ENCODE peak calls at places on chromosomes 13 and 19, in five cellular contexts. One of them, this sample, is unnamed.

GRCh38 chr13:51479199-51479523 is 26.3 kb upstream of the INTS6 start:
- DNase-seq in stimulated activated naive CD8-positive, alpha-beta T cell treated with anti-CD3 and anti-CD28 coated beads, Interleukin-15, Interleukin-2, amounts not matched to agents 100 U/mL and 50 U/mL, for 24 hours: no peak
- DNase-seq in NCI-H345: no peak
- DNase-seq in head of caudate nucleus: no peak
- DNase-seq in ovary: no peak
- DNase-seq in this sample: no peak

GRCh38 chr13:36125841-36126240 is 5.3 kb downstream of the DCLK1 start:
- DNase-seq in stimulated activated naive CD8-positive, alpha-beta T cell treated with anti-CD3 and anti-CD28 coated beads, Interleukin-15, Interleukin-2, amounts not matched to agents 100 U/mL and 50 U/mL, for 24 hours: no peak
- DNase-seq in ovary: peak; percentile 27
- DNase-seq in head of caudate nucleus: no peak
- DNase-seq in NCI-H345: no peak
- DNase-seq in this sample: no peak

GRCh38 chr13:108113407-108113806 is 101.9 kb downstream of the LIG4 start:
- DNase-seq in ovary: no peak
- DNase-seq in NCI-H345: no peak
- DNase-seq in stimulated activated naive CD8-positive, alpha-beta T cell treated with anti-CD3 and anti-CD28 coated beads, Interleukin-15, Interleukin-2, amounts not matched to agents 100 U/mL and 50 U/mL, for 24 hours: no peak
- DNase-seq in head of caudate nucleus: no peak
- DNase-seq in this sample: no peak

GRCh38 chr13:113915012-113915763 is 51.3 kb upstream of the GAS6 start:
- DNase-seq in NCI-H345: no peak
- DNase-seq in stimulated activated naive CD8-positive, alpha-beta T cell treated with anti-CD3 and anti-CD28 coated beads, Interleukin-15, Interleukin-2, amounts not matched to agents 100 U/mL and 50 U/mL, for 24 hours: no peak
- DNase-seq in head of caudate nucleus: no peak
- DNase-seq in ovary: peak; percentile 15
- DNase-seq in this sample: no peak

GRCh38 chr13:62113145-62113544 is 697.5 kb upstream of the PCDH20 start:
- DNase-seq in NCI-H345: peak; percentile 21
- DNase-seq in ovary: no peak
- DNase-seq in head of caudate nucleus: no peak
- DNase-seq in stimulated activated naive CD8-positive, alpha-beta T cell treated with anti-CD3 and anti-CD28 coated beads, Interleukin-15, Interleukin-2, amounts not matched to agents 100 U/mL and 50 U/mL, for 24 hours: no peak
- DNase-seq in this sample: no peak

GRCh38 chr13:74413482-74413881 is 279.3 kb upstream of the KLF12 start:
- DNase-seq in head of caudate nucleus: no peak
- DNase-seq in stimulated activated naive CD8-positive, alpha-beta T cell treated with anti-CD3 and anti-CD28 coated beads, Interleukin-15, Interleukin-2, amounts not matched to agents 100 U/mL and 50 U/mL, for 24 hours: no peak
- DNase-seq in NCI-H345: no peak
- DNase-seq in ovary: no peak
- DNase-seq in this sample: no peak

GRCh38 chr13:72963762-72964161 is 95.0 kb upstream of the KLF5 start:
- DNase-seq in ovary: no peak
- DNase-seq in NCI-H345: no peak
- DNase-seq in stimulated activated naive CD8-positive, alpha-beta T cell treated with anti-CD3 and anti-CD28 coated beads, Interleukin-15, Interleukin-2, amounts not matched to agents 100 U/mL and 50 U/mL, for 24 hours: no peak
- DNase-seq in head of caudate nucleus: no peak
- DNase-seq in this sample: no peak

GRCh38 chr19:48844472-48844871 is 8.2 kb upstream of the HSD17B14 start:
- DNase-seq in ovary: no peak
- DNase-seq in head of caudate nucleus: no peak
- DNase-seq in stimulated activated naive CD8-positive, alpha-beta T cell treated with anti-CD3 and anti-CD28 coated beads, Interleukin-15, Interleukin-2, amounts not matched to agents 100 U/mL and 50 U/mL, for 24 hours: no peak
- DNase-seq in NCI-H345: no peak
- DNase-seq in this sample: no peak

GRCh38 chr13:37889811-37890210 is 20.2 kb upstream of the TRPC4 start:
- DNase-seq in ovary: no peak
- DNase-seq in head of caudate nucleus: no peak
- DNase-seq in stimulated activated naive CD8-positive, alpha-beta T cell treated with anti-CD3 and anti-CD28 coated beads, Interleukin-15, Interleukin-2, amounts not matched to agents 100 U/mL and 50 U/mL, for 24 hours: no peak
- DNase-seq in NCI-H345: no peak
- DNase-seq in this sample: no peak

GRCh38 chr19:12555456-12555930 is 4.2 kb upstream of the ZNF564 start:
- DNase-seq in NCI-H345: no peak
- DNase-seq in ovary: no peak
- DNase-seq in head of caudate nucleus: no peak
- DNase-seq in stimulated activated naive CD8-positive, alpha-beta T cell treated with anti-CD3 and anti-CD28 coated beads, Interleukin-15, Interleukin-2, amounts not matched to agents 100 U/mL and 50 U/mL, for 24 hours: no peak
- DNase-seq in this sample: no peak

GRCh38 chr19:40811478-40812341 is 12.7 kb downstream of the EGLN2 start:
- DNase-seq in stimulated activated naive CD8-positive, alpha-beta T cell treated with anti-CD3 and anti-CD28 coated beads, Interleukin-15, Interleukin-2, amounts not matched to agents 100 U/mL and 50 U/mL, for 24 hours: no peak
- DNase-seq in NCI-H345: no peak
- DNase-seq in ovary: peak; percentile 71
- DNase-seq in head of caudate nucleus: peak; percentile 70
- DNase-seq in this sample: no peak

GRCh38 chr19:5635427-5635826 is 12.5 kb downstream of the SAFB start:
- DNase-seq in ovary: no peak
- DNase-seq in stimulated activated naive CD8-positive, alpha-beta T cell treated with anti-CD3 and anti-CD28 coated beads, Interleukin-15, Interleukin-2, amounts not matched to agents 100 U/mL and 50 U/mL, for 24 hours: no peak
- DNase-seq in NCI-H345: no peak
- DNase-seq in head of caudate nucleus: no peak
- DNase-seq in this sample: no peak

GRCh38 chr19:11541238-11541637 is 2.6 kb downstream of the CNN1 start:
- DNase-seq in stimulated activated naive CD8-positive, alpha-beta T cell treated with anti-CD3 and anti-CD28 coated beads, Interleukin-15, Interleukin-2, amounts not matched to agents 100 U/mL and 50 U/mL, for 24 hours: no peak
- DNase-seq in ovary: no peak
- DNase-seq in head of caudate nucleus: no peak
- DNase-seq in NCI-H345: no peak
- DNase-seq in this sample: no peak

GRCh38 chr19:46639356-46640061 is 3.5 kb upstream of the GNG8 start:
- DNase-seq in head of caudate nucleus: no peak
- DNase-seq in NCI-H345: no peak
- DNase-seq in ovary: peak; percentile 87
- DNase-seq in stimulated activated naive CD8-positive, alpha-beta T cell treated with anti-CD3 and anti-CD28 coated beads, Interleukin-15, Interleukin-2, amounts not matched to agents 100 U/mL and 50 U/mL, for 24 hours: no peak
- DNase-seq in this sample: peak; percentile 54

GRCh38 chr13:30618186-30618937 is 642 bp downstream of the USPL1 start:
- DNase-seq in stimulated activated naive CD8-positive, alpha-beta T cell treated with anti-CD3 and anti-CD28 coated beads, Interleukin-15, Interleukin-2, amounts not matched to agents 100 U/mL and 50 U/mL, for 24 hours: peak; percentile 37
- DNase-seq in NCI-H345: peak; percentile 24
- DNase-seq in head of caudate nucleus: no peak
- DNase-seq in ovary: peak; percentile 52
- DNase-seq in this sample: peak; percentile 26

GRCh38 chr13:51970251-51970793 is 40.9 kb downstream of the ATP7B start:
- DNase-seq in ovary: no peak
- DNase-seq in stimulated activated naive CD8-positive, alpha-beta T cell treated with anti-CD3 and anti-CD28 coated beads, Interleukin-15, Interleukin-2, amounts not matched to agents 100 U/mL and 50 U/mL, for 24 hours: no peak
- DNase-seq in head of caudate nucleus: no peak
- DNase-seq in NCI-H345: no peak
- DNase-seq in this sample: no peak

GRCh38 chr13:97976551-97977375 is 23.3 kb downstream of the IPO5 start:
- DNase-seq in head of caudate nucleus: no peak
- DNase-seq in stimulated activated naive CD8-positive, alpha-beta T cell treated with anti-CD3 and anti-CD28 coated beads, Interleukin-15, Interleukin-2, amounts not matched to agents 100 U/mL and 50 U/mL, for 24 hours: no peak
- DNase-seq in NCI-H345: peak; percentile 43
- DNase-seq in ovary: no peak
- DNase-seq in this sample: no peak

GRCh38 chr19:33268162-33268991 is 34.0 kb downstream of the CEBPA start:
- DNase-seq in stimulated activated naive CD8-positive, alpha-beta T cell treated with anti-CD3 and anti-CD28 coated beads, Interleukin-15, Interleukin-2, amounts not matched to agents 100 U/mL and 50 U/mL, for 24 hours: no peak
- DNase-seq in ovary: no peak
- DNase-seq in head of caudate nucleus: no peak
- DNase-seq in NCI-H345: no peak
- DNase-seq in this sample: peak; percentile 19

GRCh38 chr13:75643693-75644092 is 7.6 kb downstream of the LMO7 start:
- DNase-seq in stimulated activated naive CD8-positive, alpha-beta T cell treated with anti-CD3 and anti-CD28 coated beads, Interleukin-15, Interleukin-2, amounts not matched to agents 100 U/mL and 50 U/mL, for 24 hours: no peak
- DNase-seq in ovary: no peak
- DNase-seq in NCI-H345: no peak
- DNase-seq in head of caudate nucleus: no peak
- DNase-seq in this sample: no peak

GRCh38 chr13:113927661-113928581 is 46.0 kb downstream of the C13orf46 start:
- DNase-seq in NCI-H345: no peak
- DNase-seq in ovary: peak; percentile 65
- DNase-seq in stimulated activated naive CD8-positive, alpha-beta T cell treated with anti-CD3 and anti-CD28 coated beads, Interleukin-15, Interleukin-2, amounts not matched to agents 100 U/mL and 50 U/mL, for 24 hours: no peak
- DNase-seq in head of caudate nucleus: no peak
- DNase-seq in this sample: no peak

GRCh38 chr13:43023244-43023931 is at the start of gene DNAJC15:
- DNase-seq in NCI-H345: peak; percentile 36
- DNase-seq in stimulated activated naive CD8-positive, alpha-beta T cell treated with anti-CD3 and anti-CD28 coated beads, Interleukin-15, Interleukin-2, amounts not matched to agents 100 U/mL and 50 U/mL, for 24 hours: peak; percentile 57
- DNase-seq in ovary: peak; percentile 69
- DNase-seq in head of caudate nucleus: peak; percentile 74
- DNase-seq in this sample: peak; percentile 91

GRCh38 chr19:56314018-56314583 is 538 bp downstream of the ZSCAN5A start:
- DNase-seq in stimulated activated naive CD8-positive, alpha-beta T cell treated with anti-CD3 and anti-CD28 coated beads, Interleukin-15, Interleukin-2, amounts not matched to agents 100 U/mL and 50 U/mL, for 24 hours: no peak
- DNase-seq in head of caudate nucleus: no peak
- DNase-seq in NCI-H345: peak; percentile 28
- DNase-seq in ovary: no peak
- DNase-seq in this sample: no peak

GRCh38 chr19:6639439-6639838 is 30.5 kb downstream of the TNFSF14 start:
- DNase-seq in NCI-H345: no peak
- DNase-seq in head of caudate nucleus: no peak
- DNase-seq in stimulated activated naive CD8-positive, alpha-beta T cell treated with anti-CD3 and anti-CD28 coated beads, Interleukin-15, Interleukin-2, amounts not matched to agents 100 U/mL and 50 U/mL, for 24 hours: no peak
- DNase-seq in ovary: no peak
- DNase-seq in this sample: no peak

GRCh38 chr19:38869836-38870607 is 8.1 kb downstream of the RINL start:
- DNase-seq in ovary: peak; percentile 85
- DNase-seq in NCI-H345: peak; percentile 69
- DNase-seq in head of caudate nucleus: peak; percentile 77
- DNase-seq in stimulated activated naive CD8-positive, alpha-beta T cell treated with anti-CD3 and anti-CD28 coated beads, Interleukin-15, Interleukin-2, amounts not matched to agents 100 U/mL and 50 U/mL, for 24 hours: peak; percentile 96
- DNase-seq in this sample: peak; percentile 91

GRCh38 chr13:48875071-48875470 is 100.6 kb upstream of the FNDC3A start:
- DNase-seq in ovary: no peak
- DNase-seq in head of caudate nucleus: no peak
- DNase-seq in stimulated activated naive CD8-positive, alpha-beta T cell treated with anti-CD3 and anti-CD28 coated beads, Interleukin-15, Interleukin-2, amounts not matched to agents 100 U/mL and 50 U/mL, for 24 hours: no peak
- DNase-seq in NCI-H345: no peak
- DNase-seq in this sample: no peak

GRCh38 chr19:5804516-5805464 is at the start of gene NRTN:
- DNase-seq in NCI-H345: peak; percentile 68
- DNase-seq in ovary: peak; percentile 34
- DNase-seq in stimulated activated naive CD8-positive, alpha-beta T cell treated with anti-CD3 and anti-CD28 coated beads, Interleukin-15, Interleukin-2, amounts not matched to agents 100 U/mL and 50 U/mL, for 24 hours: peak; percentile 58
- DNase-seq in head of caudate nucleus: no peak
- DNase-seq in this sample: no peak

GRCh38 chr13:79543883-79544282 is 62.9 kb downstream of the NDFIP2 start:
- DNase-seq in head of caudate nucleus: no peak
- DNase-seq in stimulated activated naive CD8-positive, alpha-beta T cell treated with anti-CD3 and anti-CD28 coated beads, Interleukin-15, Interleukin-2, amounts not matched to agents 100 U/mL and 50 U/mL, for 24 hours: no peak
- DNase-seq in NCI-H345: no peak
- DNase-seq in ovary: no peak
- DNase-seq in this sample: no peak

GRCh38 chr19:16585808-16586476 is 13.7 kb upstream of the SLC35E1 start:
- DNase-seq in NCI-H345: no peak
- DNase-seq in stimulated activated naive CD8-positive, alpha-beta T cell treated with anti-CD3 and anti-CD28 coated beads, Interleukin-15, Interleukin-2, amounts not matched to agents 100 U/mL and 50 U/mL, for 24 hours: peak; percentile 60
- DNase-seq in ovary: no peak
- DNase-seq in head of caudate nucleus: no peak
- DNase-seq in this sample: no peak

This sample was measured in left cardiac atrium.